ENCODE peak calls at places on chromosomes 4 and X, in eight cellular contexts. One of them, this sample, is unnamed. For H3K4me1, the result is how much of the 10 kb centered on the place peaks cover.

GRCh38 chrX:120315776-120316175 is 4.5 kb upstream of the TMEM255A start:
- DNase-seq in transverse colon: no peak
- DNase-seq in heart left ventricle: no peak
- DNase-seq in upper lobe of left lung: no peak
- DNase-seq in Caco-2: no peak
- DNase-seq in left ventricle myocardium inferior: no peak
- DNase-seq in IMR-90: no peak
- DNase-seq in neural progenitor cell: no peak
- DNase-seq in this sample: no peak

GRCh38 chrX:6163761-6164160 is 64.9 kb downstream of the NLGN4X start:
- DNase-seq in neural progenitor cell: no peak
- DNase-seq in transverse colon: no peak
- DNase-seq in heart left ventricle: no peak
- DNase-seq in Caco-2: no peak
- DNase-seq in left ventricle myocardium inferior: no peak
- DNase-seq in IMR-90: no peak
- DNase-seq in upper lobe of left lung: no peak
- DNase-seq in this sample: no peak

GRCh38 chr4:113636438-113636818 is 125.1 kb downstream of the CAMK2D start:
- DNase-seq in left ventricle myocardium inferior: no peak
- DNase-seq in heart left ventricle: no peak
- DNase-seq in IMR-90: no peak
- DNase-seq in transverse colon: no peak
- DNase-seq in Caco-2: no peak
- DNase-seq in upper lobe of left lung: no peak
- DNase-seq in neural progenitor cell: no peak
- DNase-seq in this sample: no peak

GRCh38 chrX:34130501-34130900 is 1.6 kb downstream of the FAM47A start:
- DNase-seq in Caco-2: no peak
- DNase-seq in upper lobe of left lung: no peak
- DNase-seq in neural progenitor cell: no peak
- DNase-seq in heart left ventricle: no peak
- DNase-seq in transverse colon: no peak
- DNase-seq in IMR-90: no peak
- DNase-seq in left ventricle myocardium inferior: no peak
- DNase-seq in this sample: no peak

GRCh38 chrX:23773601-23774175 is 9.3 kb upstream of the SAT1 start:
- DNase-seq in neural progenitor cell: no peak
- DNase-seq in IMR-90: no peak
- DNase-seq in upper lobe of left lung: peak
- DNase-seq in transverse colon: peak
- DNase-seq in heart left ventricle: no peak
- DNase-seq in Caco-2: no peak
- DNase-seq in left ventricle myocardium inferior: no peak
- DNase-seq in this sample: no peak

GRCh38 chr4:74262522-74262921 is 45.7 kb upstream of the EPGN start:
- DNase-seq in IMR-90: no peak
- DNase-seq in heart left ventricle: no peak
- DNase-seq in upper lobe of left lung: no peak
- DNase-seq in Caco-2: no peak
- DNase-seq in neural progenitor cell: no peak
- DNase-seq in left ventricle myocardium inferior: no peak
- DNase-seq in transverse colon: no peak
- DNase-seq in this sample: no peak

GRCh38 chr4:166996216-166996615 is 238.1 kb downstream of the SPOCK3 start:
- DNase-seq in left ventricle myocardium inferior: no peak
- DNase-seq in Caco-2: no peak
- DNase-seq in neural progenitor cell: no peak
- DNase-seq in upper lobe of left lung: no peak
- DNase-seq in IMR-90: no peak
- DNase-seq in transverse colon: no peak
- DNase-seq in heart left ventricle: no peak
- DNase-seq in this sample: no peak

GRCh38 chr4:3306465-3306864 is 13.6 kb downstream of the RGS12 start:
- DNase-seq in Caco-2: no peak
- DNase-seq in left ventricle myocardium inferior: no peak
- DNase-seq in heart left ventricle: no peak
- DNase-seq in neural progenitor cell: no peak
- DNase-seq in IMR-90: no peak
- DNase-seq in transverse colon: no peak
- DNase-seq in upper lobe of left lung: no peak
- DNase-seq in this sample: no peak

GRCh38 chr4:155705664-155706063 is 39.0 kb downstream of the GUCY1A1 start:
- DNase-seq in Caco-2: peak
- DNase-seq in IMR-90: peak
- DNase-seq in transverse colon: no peak
- DNase-seq in left ventricle myocardium inferior: no peak
- DNase-seq in heart left ventricle: no peak
- DNase-seq in upper lobe of left lung: no peak
- DNase-seq in neural progenitor cell: peak
- DNase-seq in this sample: no peak

GRCh38 chr4:149845643-149846208 is 30.1 kb upstream of the IQCM start:
- DNase-seq in upper lobe of left lung: no peak
- DNase-seq in neural progenitor cell: no peak
- DNase-seq in left ventricle myocardium inferior: no peak
- DNase-seq in heart left ventricle: no peak
- DNase-seq in IMR-90: no peak
- DNase-seq in transverse colon: no peak
- DNase-seq in Caco-2: no peak
- DNase-seq in this sample: no peak

GRCh38 chrX:153931748-153932147 is 3.1 kb downstream of the NAA10 start:
- DNase-seq in heart left ventricle: no peak
- DNase-seq in transverse colon: no peak
- DNase-seq in Caco-2: no peak
- DNase-seq in neural progenitor cell: no peak
- DNase-seq in left ventricle myocardium inferior: no peak
- DNase-seq in IMR-90: no peak
- DNase-seq in upper lobe of left lung: no peak
- DNase-seq in this sample: no peak

GRCh38 chrX:101744085-101744484 is 84.4 kb upstream of the ARMCX2 start:
- DNase-seq in IMR-90: no peak
- DNase-seq in upper lobe of left lung: no peak
- DNase-seq in heart left ventricle: no peak
- DNase-seq in transverse colon: no peak
- DNase-seq in neural progenitor cell: no peak
- DNase-seq in left ventricle myocardium inferior: no peak
- DNase-seq in Caco-2: no peak
- DNase-seq in this sample: no peak

GRCh38 chrX:118116308-118117068 is at the start of gene KLHL13:
- DNase-seq in left ventricle myocardium inferior: peak
- DNase-seq in Caco-2: peak
- DNase-seq in upper lobe of left lung: no peak
- DNase-seq in neural progenitor cell: peak
- DNase-seq in transverse colon: peak
- DNase-seq in heart left ventricle: peak
- DNase-seq in IMR-90: peak
- DNase-seq in this sample: peak

GRCh38 chr4:153705743-153706468 is 21.8 kb downstream of the TLR2 start:
- DNase-seq in left ventricle myocardium inferior: no peak
- DNase-seq in transverse colon: no peak
- DNase-seq in heart left ventricle: no peak
- DNase-seq in Caco-2: no peak
- DNase-seq in IMR-90: no peak
- DNase-seq in upper lobe of left lung: no peak
- DNase-seq in neural progenitor cell: no peak
- DNase-seq in this sample: no peak

GRCh38 chrX:4550018-4550417 is 836.6 kb upstream of the PRKX start:
- DNase-seq in neural progenitor cell: no peak
- DNase-seq in IMR-90: no peak
- DNase-seq in upper lobe of left lung: no peak
- DNase-seq in transverse colon: no peak
- DNase-seq in left ventricle myocardium inferior: no peak
- DNase-seq in Caco-2: peak
- DNase-seq in heart left ventricle: no peak
- DNase-seq in this sample: no peak

GRCh38 chrX:11125079-11125478 is 13.9 kb downstream of the HCCS start:
- DNase-seq in heart left ventricle: no peak
- DNase-seq in IMR-90: peak
- DNase-seq in transverse colon: no peak
- DNase-seq in neural progenitor cell: no peak
- DNase-seq in left ventricle myocardium inferior: no peak
- DNase-seq in Caco-2: no peak
- DNase-seq in upper lobe of left lung: no peak
- DNase-seq in this sample: no peak

GRCh38 chr4:155889036-155889793 is 14.3 kb upstream of the TDO2 start:
- DNase-seq in heart left ventricle: peak
- DNase-seq in neural progenitor cell: no peak
- DNase-seq in left ventricle myocardium inferior: no peak
- DNase-seq in transverse colon: no peak
- DNase-seq in upper lobe of left lung: no peak
- DNase-seq in IMR-90: peak
- DNase-seq in Caco-2: no peak
- DNase-seq in this sample: no peak

GRCh38 chrX:31036895-31037294 is 34.9 kb downstream of the FTHL17 start:
- DNase-seq in transverse colon: peak
- DNase-seq in left ventricle myocardium inferior: peak
- DNase-seq in upper lobe of left lung: peak
- DNase-seq in Caco-2: peak
- DNase-seq in heart left ventricle: peak
- DNase-seq in IMR-90: peak
- DNase-seq in neural progenitor cell: peak
- DNase-seq in this sample: peak

GRCh38 chr4:162350331-162350730 is 186.5 kb upstream of the FSTL5 start:
- DNase-seq in heart left ventricle: no peak
- DNase-seq in IMR-90: no peak
- DNase-seq in Caco-2: no peak
- DNase-seq in transverse colon: no peak
- DNase-seq in upper lobe of left lung: no peak
- DNase-seq in neural progenitor cell: no peak
- DNase-seq in left ventricle myocardium inferior: no peak
- DNase-seq in this sample: no peak

GRCh38 chr4:23060776-23061175 is 368.0 kb downstream of the GBA3 start:
- DNase-seq in neural progenitor cell: no peak
- DNase-seq in heart left ventricle: no peak
- DNase-seq in left ventricle myocardium inferior: no peak
- DNase-seq in upper lobe of left lung: no peak
- DNase-seq in Caco-2: no peak
- DNase-seq in IMR-90: no peak
- DNase-seq in transverse colon: no peak
- DNase-seq in this sample: no peak

GRCh38 chr4:177596035-177596434 is 153.8 kb upstream of the AGA start:
- DNase-seq in transverse colon: no peak
- DNase-seq in left ventricle myocardium inferior: no peak
- DNase-seq in neural progenitor cell: peak
- DNase-seq in IMR-90: peak
- DNase-seq in upper lobe of left lung: no peak
- DNase-seq in Caco-2: no peak
- DNase-seq in heart left ventricle: no peak
- DNase-seq in this sample: peak

GRCh38 chrX:82666355-82666754 is 841.7 kb upstream of the POU3F4 start:
- DNase-seq in Caco-2: no peak
- DNase-seq in neural progenitor cell: no peak
- DNase-seq in upper lobe of left lung: no peak
- DNase-seq in IMR-90: no peak
- DNase-seq in left ventricle myocardium inferior: no peak
- DNase-seq in transverse colon: no peak
- DNase-seq in heart left ventricle: no peak
- DNase-seq in this sample: no peak

GRCh38 chrX:111447298-111447697 is 35.3 kb upstream of the DCX start:
- DNase-seq in IMR-90: no peak
- DNase-seq in left ventricle myocardium inferior: no peak
- DNase-seq in Caco-2: peak
- DNase-seq in heart left ventricle: peak
- DNase-seq in transverse colon: no peak
- DNase-seq in neural progenitor cell: peak
- DNase-seq in upper lobe of left lung: no peak
- DNase-seq in this sample: no peak

DNA sequence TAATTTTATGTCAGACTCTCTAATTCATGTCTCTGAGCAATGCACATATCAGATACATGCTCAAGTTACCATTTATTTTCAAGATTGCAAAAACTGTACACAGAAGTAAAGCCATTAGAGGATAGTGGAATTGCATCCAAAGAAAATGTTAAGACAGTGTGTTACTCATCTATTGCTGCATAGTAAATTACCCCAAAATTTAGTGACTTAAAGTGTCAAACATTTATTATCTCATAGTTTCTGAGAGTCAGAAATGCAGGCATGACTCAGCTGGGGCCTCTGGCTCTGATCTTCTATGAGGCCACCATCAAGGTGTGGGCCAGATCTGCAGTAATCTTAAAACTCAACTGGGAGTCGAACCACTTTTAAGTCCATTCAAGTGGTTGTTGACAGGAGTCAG is 275.2 kb downstream of the QDPR start:
- DNase-seq in transverse colon: no peak
- DNase-seq in neural progenitor cell: no peak
- DNase-seq in upper lobe of left lung: no peak
- DNase-seq in heart left ventricle: no peak
- DNase-seq in Caco-2: no peak
- DNase-seq in left ventricle myocardium inferior: no peak
- DNase-seq in IMR-90: peak
- DNase-seq in this sample: no peak
- TF ChIP-seq CTCF in transverse colon: no peak
- TF ChIP-seq CTCF in neural progenitor cell: no peak
- TF ChIP-seq CTCF in upper lobe of left lung: no peak
- TF ChIP-seq CTCF in heart left ventricle: no peak
- TF ChIP-seq CTCF in Caco-2: no peak
- TF ChIP-seq CTCF in left ventricle myocardium inferior: no peak
- TF ChIP-seq CTCF in IMR-90: no peak
- TF ChIP-seq CTCF in this sample: no peak

GRCh38 chr4:184851200-184851541 is 25.4 kb upstream of the ACSL1 start:
- DNase-seq in neural progenitor cell: no peak
- DNase-seq in left ventricle myocardium inferior: no peak
- DNase-seq in IMR-90: no peak
- DNase-seq in Caco-2: no peak
- DNase-seq in transverse colon: peak
- DNase-seq in upper lobe of left lung: peak
- DNase-seq in heart left ventricle: no peak
- DNase-seq in this sample: no peak
- H3K4me1 ChIP-seq in neural progenitor cell: under half
- H3K4me1 ChIP-seq in left ventricle myocardium inferior: under half
- H3K4me1 ChIP-seq in IMR-90: under half
- H3K4me1 ChIP-seq in Caco-2: under half
- H3K4me1 ChIP-seq in transverse colon: under half
- H3K4me1 ChIP-seq in upper lobe of left lung: under half
- H3K4me1 ChIP-seq in heart left ventricle: under half
- H3K4me1 ChIP-seq in this sample: under half

GRCh38 chrX:150409486-150409885 is 46.4 kb downstream of the MAMLD1 start:
- DNase-seq in neural progenitor cell: no peak
- DNase-seq in upper lobe of left lung: no peak
- DNase-seq in Caco-2: no peak
- DNase-seq in heart left ventricle: no peak
- DNase-seq in transverse colon: no peak
- DNase-seq in IMR-90: no peak
- DNase-seq in left ventricle myocardium inferior: no peak
- DNase-seq in this sample: no peak
- TF ChIP-seq CTCF in neural progenitor cell: no peak
- TF ChIP-seq CTCF in upper lobe of left lung: no peak
- TF ChIP-seq CTCF in Caco-2: no peak
- TF ChIP-seq CTCF in heart left ventricle: no peak
- TF ChIP-seq CTCF in transverse colon: no peak
- TF ChIP-seq CTCF in IMR-90: no peak
- TF ChIP-seq CTCF in left ventricle myocardium inferior: no peak
- TF ChIP-seq CTCF in this sample: no peak

DNA sequence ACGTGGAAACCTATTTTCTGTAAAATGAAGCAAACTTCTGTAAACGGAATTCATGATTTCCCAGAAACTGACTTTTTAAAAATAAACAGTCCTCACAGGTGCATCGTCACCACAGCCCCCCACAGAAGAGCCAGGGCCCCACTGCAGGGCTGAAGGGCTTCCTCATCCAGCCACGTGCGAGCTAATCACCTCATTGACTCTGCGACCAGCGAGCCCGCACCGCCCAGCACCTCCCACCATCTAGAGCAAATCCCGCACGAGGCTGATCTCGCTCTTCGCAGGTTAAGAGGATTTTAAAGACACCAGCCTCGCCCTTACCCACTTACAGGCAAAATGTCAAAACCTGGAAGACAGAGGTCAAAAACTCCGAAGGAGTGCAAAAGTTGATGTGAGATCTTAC is 14.8 kb downstream of the PPP2R3B start:
- DNase-seq in Caco-2: no peak
- DNase-seq in neural progenitor cell: peak
- DNase-seq in heart left ventricle: no peak
- DNase-seq in IMR-90: no peak
- DNase-seq in left ventricle myocardium inferior: no peak
- DNase-seq in transverse colon: no peak
- DNase-seq in upper lobe of left lung: no peak
- DNase-seq in this sample: no peak
- H3K4me1 ChIP-seq in Caco-2: under half
- H3K4me1 ChIP-seq in neural progenitor cell: under half
- H3K4me1 ChIP-seq in heart left ventricle: under half
- H3K4me1 ChIP-seq in IMR-90: under half
- H3K4me1 ChIP-seq in left ventricle myocardium inferior: under half
- H3K4me1 ChIP-seq in transverse colon: under half
- H3K4me1 ChIP-seq in upper lobe of left lung: under half
- H3K4me1 ChIP-seq in this sample: under half